ENCODE peak calls at places on chromosomes 11 and 22, in five cellular contexts. V is GM04503; B is CD8-positive, alpha-beta T cell; L is skeletal muscle cell; T is GM06990. J is an unnamed sample.

GRCh38 chr22:36052505-36052941 is 23.9 kb upstream of the RBFOX2 start:
- DNase-seq in V (no peak), B (no peak), L (no peak), T (no peak), J (no peak)

GRCh38 chr22:45435544-45436139 is 22.1 kb downstream of the RIBC2 start:
- DNase-seq in V (peak), B (peak), L (peak), T (peak), J (peak)

GRCh38 chr11:35115688-35116030 is 23.3 kb upstream of the CD44 start:
- DNase-seq in V (no peak), B (no peak), L (no peak), T (no peak), J (no peak)

GRCh38 chr11:130932086-130932712 is 15.9 kb upstream of the SNX19 start:
- DNase-seq in V (no peak), B (no peak), L (no peak), T (no peak), J (no peak)

GRCh38 chr22:19460036-19460435 is 12.5 kb upstream of the C22orf39 start:
- DNase-seq in V (no peak), B (no peak), L (no peak), T (no peak), J (no peak)

GRCh38 chr11:95863486-95864140 is 60.3 kb downstream of the MTMR2 start:
- DNase-seq in V (no peak), B (no peak), L (peak), T (no peak), J (no peak)

GRCh38 chr22:40400173-40400572 is 29.8 kb downstream of the SGSM3 start:
- DNase-seq in V (no peak), B (peak), L (no peak), T (peak), J (peak)

GRCh38 chr11:77176996-77177395 is 49.0 kb downstream of the MYO7A start:
- DNase-seq in V (no peak), B (no peak), L (no peak), T (no peak), J (no peak)

GRCh38 chr22:30262917-30263741 is 3.5 kb downstream of the OSM start:
- DNase-seq in V (no peak), B (peak), L (no peak), T (no peak), J (peak)

GRCh38 chr11:127052420-127052819 is 51.9 kb upstream of the KIRREL3 start:
- DNase-seq in V (no peak), B (no peak), L (no peak), T (no peak), J (no peak)

GRCh38 chr22:37420656-37421467 is 6.4 kb downstream of the ELFN2 start:
- DNase-seq in V (no peak), B (no peak), L (no peak), T (no peak), J (no peak)

J was measured in CD4-positive, CD25-positive, alpha-beta regulatory T cell.